ENCODE peak calls at places on chromosomes 6 and 20, in eight cellular contexts. S, R, W, P, F, A, M and Z are unnamed samples.

GRCh38 chr20:62754122-62754990 is 41.9 kb upstream of the MRGBP start:
- DNase-seq in S (no peak), R (no peak), W (no peak), P (peak), F (no peak), A (peak), M (no peak), Z (no peak)

GRCh38 chr20:667351-668034 is 8.1 kb downstream of the SCRT2 start:
- DNase-seq in S (peak), R (no peak), W (peak), P (peak), F (no peak), A (peak), M (peak), Z (no peak)

GRCh38 chr6:78436335-78436734 is 431.0 kb upstream of the IRAK1BP1 start:
- DNase-seq in S (peak), R (no peak), W (no peak), P (no peak), F (peak), A (no peak), M (peak), Z (no peak)

GRCh38 chr6:129701721-129702455 is 8.1 kb downstream of the ARHGAP18 start:
- DNase-seq in S (peak), R (no peak), W (no peak), P (no peak), F (no peak), A (no peak), M (no peak), Z (no peak)

GRCh38 chr20:51037499-51038110 is 14.7 kb upstream of the KCNG1 start:
- DNase-seq in S (no peak), R (no peak), W (no peak), P (no peak), F (no peak), A (no peak), M (no peak), Z (no peak)

GRCh38 chr6:112991912-112992311 is 644.8 kb downstream of the RFPL4B start:
- DNase-seq in S (no peak), R (no peak), W (no peak), P (no peak), F (no peak), A (no peak), M (no peak), Z (no peak)

GRCh38 chr6:16918586-16918985 is 157.3 kb upstream of the ATXN1 start:
- DNase-seq in S (no peak), R (no peak), W (peak), P (no peak), F (no peak), A (no peak), M (peak), Z (no peak)

GRCh38 chr6:154157082-154157481 is 118.0 kb downstream of the OPRM1 start:
- DNase-seq in S (peak), R (no peak), W (no peak), P (no peak), F (no peak), A (no peak), M (no peak), Z (no peak)

GRCh38 chr6:78810146-78810545 is 57.2 kb upstream of the IRAK1BP1 start:
- DNase-seq in S (peak), R (no peak), W (peak), P (no peak), F (peak), A (no peak), M (peak), Z (no peak)

GRCh38 chr20:8454137-8454712 is 322.2 kb downstream of the PLCB1 start:
- DNase-seq in S (peak), R (no peak), W (no peak), P (no peak), F (peak), A (no peak), M (peak), Z (peak)

GRCh38 chr6:3355358-3356055 is 96.8 kb downstream of the PSMG4 start:
- DNase-seq in S (no peak), R (no peak), W (peak), P (no peak), F (no peak), A (peak), M (peak), Z (no peak)

GRCh38 chr20:60137657-60138245 is 179.5 kb downstream of the CDH26 start:
- DNase-seq in S (peak), R (no peak), W (peak), P (no peak), F (no peak), A (no peak), M (peak), Z (no peak)

GRCh38 chr20:57695012-57695411 is 14.8 kb downstream of the PMEPA1 start:
- DNase-seq in S (no peak), R (no peak), W (no peak), P (peak), F (no peak), A (no peak), M (no peak), Z (no peak)

GRCh38 chr6:149055195-149055899 is 262.2 kb upstream of the TAB2 start:
- DNase-seq in S (no peak), R (no peak), W (no peak), P (no peak), F (no peak), A (no peak), M (no peak), Z (no peak)

GRCh38 chr6:134111062-134111677 is 58.7 kb upstream of the SLC2A12 start:
- DNase-seq in S (peak), R (no peak), W (peak), P (no peak), F (peak), A (no peak), M (peak), Z (no peak)

GRCh38 chr6:47762502-47762901 is 19.3 kb upstream of the OPN5 start:
- DNase-seq in S (no peak), R (no peak), W (no peak), P (no peak), F (no peak), A (no peak), M (no peak), Z (no peak)

GRCh38 chr6:1497593-1498105 is 108.3 kb downstream of the FOXF2 start:
- DNase-seq in S (no peak), R (no peak), W (no peak), P (no peak), F (no peak), A (no peak), M (peak), Z (no peak)

GRCh38 chr20:42734660-42735368 is 454.9 kb downstream of the PTPRT start:
- DNase-seq in S (no peak), R (no peak), W (no peak), P (no peak), F (no peak), A (no peak), M (no peak), Z (no peak)

GRCh38 chr20:51767018-51767866 is 948 bp downstream of the ATP9A start:
- DNase-seq in S (peak), R (peak), W (peak), P (peak), F (no peak), A (peak), M (peak), Z (peak)

GRCh38 chr20:64093013-64093503 is 8.9 kb upstream of the LKAAEAR1 start:
- DNase-seq in S (no peak), R (no peak), W (peak), P (peak), F (no peak), A (no peak), M (no peak), Z (no peak)

GRCh38 chr20:64092258-64093012 is 8.2 kb upstream of the LKAAEAR1 start:
- DNase-seq in S (no peak), R (no peak), W (no peak), P (peak), F (no peak), A (no peak), M (no peak), Z (no peak)

GRCh38 chr20:64090165-64090564 is 6.0 kb upstream of the LKAAEAR1 start:
- DNase-seq in S (no peak), R (no peak), W (peak), P (peak), F (no peak), A (no peak), M (no peak), Z (no peak)

GRCh38 chr20:64091762-64092161 is 7.6 kb upstream of the LKAAEAR1 start:
- DNase-seq in S (no peak), R (no peak), W (no peak), P (no peak), F (no peak), A (no peak), M (peak), Z (no peak)

GRCh38 chr20:64091340-64091739 is 7.1 kb upstream of the LKAAEAR1 start:
- DNase-seq in S (no peak), R (no peak), W (no peak), P (no peak), F (no peak), A (no peak), M (no peak), Z (no peak)
- H3K4me3 ChIP-seq in S (no peak), R (no peak), W (no peak), P (no peak), F (no peak), A (no peak), M (no peak), Z (no peak)

DNA sequence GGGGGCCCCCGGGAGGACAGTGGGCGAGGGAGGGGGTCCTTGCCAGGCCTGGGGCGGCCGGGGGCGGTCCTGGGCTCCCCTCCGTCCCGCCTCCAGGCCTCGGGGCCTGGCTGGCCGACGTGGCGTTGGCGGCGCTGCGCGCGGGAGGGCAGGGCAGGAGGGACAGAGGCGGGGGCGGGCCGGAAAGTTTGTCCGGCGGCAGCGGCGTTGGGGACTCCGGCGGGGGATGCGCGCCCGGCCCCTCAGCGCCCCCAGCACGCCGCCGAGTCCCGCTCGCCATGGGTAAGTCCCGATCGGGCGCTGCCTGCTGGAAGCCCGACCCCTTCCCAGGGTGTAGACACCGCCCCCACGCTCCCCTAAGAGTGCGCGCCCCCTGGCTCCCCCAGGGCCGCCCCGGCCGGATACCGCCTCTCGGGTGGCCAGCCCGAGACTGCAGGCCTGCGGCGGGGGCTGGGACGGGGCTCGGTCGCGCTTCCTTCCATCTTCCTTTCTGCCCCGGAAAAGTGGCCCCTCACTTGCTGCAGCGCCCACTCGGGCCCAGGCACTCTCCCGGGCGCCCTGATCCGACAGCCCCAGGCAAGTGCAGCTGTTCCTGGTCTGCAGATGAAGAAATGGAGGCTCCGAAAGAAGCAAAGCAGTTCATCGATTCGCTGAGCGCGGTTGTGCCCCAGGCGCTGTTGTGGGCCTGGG is at the start of gene SLC2A10:
- DNase-seq in S (peak), R (peak), W (peak), P (peak), F (no peak), A (peak), M (peak), Z (no peak)
- H3K4me3 ChIP-seq in S (peak), R (peak), W (peak), P (peak), F (peak), A (peak), M (peak), Z (peak)

DNA sequence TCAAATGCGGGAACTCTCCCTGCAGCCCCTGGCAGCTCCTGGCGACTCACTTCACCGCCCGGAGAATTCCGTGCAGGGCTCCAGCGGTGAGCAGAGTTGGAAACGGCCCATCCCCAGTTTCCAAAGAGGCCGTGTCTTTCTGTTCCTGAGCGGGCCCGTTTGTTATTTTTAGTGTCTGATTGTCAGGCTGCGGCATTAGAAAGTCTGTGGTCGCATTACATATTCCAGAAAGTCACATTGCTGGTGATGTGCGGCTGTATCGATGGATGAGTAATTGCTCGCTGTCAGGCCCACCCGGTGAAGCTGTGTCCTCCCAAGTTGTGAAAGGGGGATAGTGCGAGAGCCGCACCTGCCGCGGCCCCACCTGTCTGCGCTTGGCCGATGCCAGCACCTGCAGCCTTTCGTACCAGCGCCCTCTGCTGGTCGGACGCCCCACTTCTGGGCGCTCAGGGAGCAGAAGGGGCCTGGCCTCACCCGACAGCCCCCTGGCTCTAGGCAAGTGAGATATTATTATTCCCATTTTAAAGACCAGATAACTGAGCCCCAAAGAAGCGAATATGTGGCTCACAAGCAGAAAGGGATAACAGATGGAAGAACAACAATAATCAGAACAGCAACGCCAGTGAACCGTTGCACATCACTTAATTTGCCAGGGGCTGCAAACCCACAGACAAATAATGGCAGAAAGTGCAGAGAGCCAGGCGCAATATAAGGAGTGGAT is 244.9 kb downstream of the TSHZ2 start:
- DNase-seq in S (peak), R (peak), W (peak), P (peak), F (no peak), A (peak), M (peak), Z (no peak)
- H3K4me3 ChIP-seq in S (no peak), R (peak), W (no peak), P (no peak), F (no peak), A (no peak), M (peak), Z (no peak)

GRCh38 chr20:49674383-49675352 is 39.0 kb downstream of the B4GALT5 start:
- DNase-seq in S (peak), R (no peak), W (no peak), P (no peak), F (peak), A (no peak), M (no peak), Z (peak)
- H3K4me3 ChIP-seq in S (no peak), R (no peak), W (no peak), P (no peak), F (no peak), A (no peak), M (no peak), Z (no peak)

GRCh38 chr6:37459981-37460800 is 27.2 kb downstream of the CMTR1 start:
- DNase-seq in S (no peak), R (no peak), W (peak), P (no peak), F (no peak), A (no peak), M (no peak), Z (no peak)

GRCh38 chr6:37460805-37461204 is 27.8 kb downstream of the CMTR1 start:
- DNase-seq in S (no peak), R (no peak), W (no peak), P (no peak), F (no peak), A (no peak), M (no peak), Z (no peak)

GRCh38 chr6:37456126-37456525 is 23.1 kb downstream of the CMTR1 start:
- DNase-seq in S (peak), R (no peak), W (no peak), P (no peak), F (peak), A (no peak), M (no peak), Z (no peak)

GRCh38 chr6:37454420-37455125 is 21.6 kb downstream of the CMTR1 start:
- DNase-seq in S (no peak), R (no peak), W (no peak), P (no peak), F (no peak), A (no peak), M (no peak), Z (no peak)

DNA sequence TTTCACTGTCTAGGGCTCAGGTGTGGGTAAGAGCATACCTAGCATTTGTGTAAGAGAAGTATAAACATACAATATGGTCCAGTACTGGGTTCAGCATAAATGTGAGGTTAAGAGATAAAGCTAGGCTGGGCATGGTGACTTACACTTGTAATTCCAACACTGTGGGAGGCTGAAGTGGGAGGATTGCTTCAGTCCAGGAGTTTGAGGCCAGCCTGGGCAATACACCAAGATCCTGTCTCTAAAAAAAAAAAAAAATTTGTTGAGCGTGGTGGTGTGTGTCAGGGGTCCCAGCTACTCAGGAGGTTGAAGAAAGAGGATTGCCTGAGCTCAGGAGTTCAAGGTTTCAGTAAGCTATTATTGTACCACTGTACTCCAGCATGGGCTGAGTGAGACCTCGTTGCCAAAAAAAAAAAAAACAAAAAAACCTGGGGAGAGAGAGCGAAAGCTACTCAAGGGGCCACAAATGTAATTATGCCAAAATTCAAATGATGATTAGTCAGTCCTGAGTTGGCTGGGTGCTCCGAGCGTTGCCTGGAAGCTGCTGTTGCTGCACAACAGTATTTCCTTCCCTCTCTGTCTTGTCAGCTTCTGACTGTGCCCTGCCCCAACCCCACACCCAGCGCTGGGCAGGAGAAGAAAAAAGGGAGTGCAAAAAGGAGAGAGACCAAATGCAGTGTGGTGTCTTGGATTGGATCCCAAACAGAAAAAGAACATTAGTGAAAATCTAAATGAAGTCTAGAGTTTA is 24.0 kb downstream of the CMTR1 start:
- DNase-seq in S (peak), R (no peak), W (no peak), P (no peak), F (peak), A (peak), M (no peak), Z (no peak)
- H3K4me3 ChIP-seq in S (no peak), R (no peak), W (no peak), P (no peak), F (no peak), A (no peak), M (no peak), Z (no peak)

DNA sequence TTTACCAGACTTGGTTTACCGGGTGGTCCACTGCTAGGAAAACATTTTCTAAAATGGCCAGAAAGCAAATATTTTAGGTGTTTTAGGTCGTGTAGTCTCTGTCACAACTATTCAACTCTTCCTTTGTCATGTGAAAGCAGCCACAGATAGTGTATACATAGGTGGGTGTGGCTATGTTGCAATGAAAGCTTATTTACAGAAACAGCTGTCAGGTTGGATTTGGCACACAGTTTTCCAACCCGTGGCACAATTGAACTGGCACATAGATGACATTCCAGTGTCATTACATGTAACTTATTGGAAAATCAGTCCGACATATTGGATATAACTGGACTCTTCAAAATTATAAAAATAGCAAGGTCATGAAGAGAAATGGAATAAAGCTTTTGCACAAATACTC is 68.9 kb upstream of the KCNQ5 start:
- DNase-seq in S (peak), R (no peak), W (peak), P (no peak), F (no peak), A (no peak), M (no peak), Z (no peak)
- H3K4me3 ChIP-seq in S (no peak), R (no peak), W (no peak), P (no peak), F (no peak), A (no peak), M (no peak), Z (no peak)

GRCh38 chr6:108596947-108597346 is 36.2 kb downstream of the FOXO3 start:
- DNase-seq in S (no peak), R (no peak), W (no peak), P (no peak), F (no peak), A (no peak), M (no peak), Z (no peak)
- H3K4me3 ChIP-seq in S (no peak), R (no peak), W (no peak), P (no peak), F (no peak), A (no peak), M (no peak), Z (no peak)

GRCh38 chr6:28224131-28225055 is 682 bp upstream of the ZSCAN9 start:
- DNase-seq in S (no peak), R (no peak), W (no peak), P (no peak), F (no peak), A (no peak), M (peak), Z (no peak)

GRCh38 chr6:28225056-28225834 is at the start of gene ZSCAN9:
- DNase-seq in S (peak), R (peak), W (peak), P (peak), F (peak), A (peak), M (peak), Z (peak)

GRCh38 chr6:28226460-28226859 is 1.4 kb downstream of the ZSCAN9 start:
- DNase-seq in S (no peak), R (no peak), W (no peak), P (no peak), F (no peak), A (no peak), M (no peak), Z (no peak)
- H3K4me3 ChIP-seq in S (no peak), R (no peak), W (peak), P (no peak), F (peak), A (no peak), M (peak), Z (no peak)